ENCODE peak calls at places on chromosomes 6 and 20, in five cellular contexts. X is cardiac muscle cell, B is AML-193, Q is left ventricle myocardium inferior, P is T-helper 17 cell. C is an unnamed sample.

GRCh38 chr6:133241901-133242760 is 974 bp downstream of the EYA4 start:
- DNase-seq in X (peak; percentile 43), B (no peak), Q (peak; percentile 19), P (no peak), C (no peak)

GRCh38 chr20:37314617-37315292 is 25.3 kb downstream of the MANBAL start:
- DNase-seq in X (no peak), B (no peak), Q (peak; percentile 56), P (no peak), C (no peak)

GRCh38 chr6:148745926-148746325 is 904 bp upstream of the UST start:
- DNase-seq in X (peak; percentile 2), B (no peak), Q (no peak), P (no peak), C (no peak)

GRCh38 chr6:2891768-2892170 is 11.3 kb downstream of the SERPINB9 start:
- DNase-seq in X (no peak), B (no peak), Q (no peak), P (peak; percentile 71), C (peak; percentile 58)

GRCh38 chr6:163531122-163531521 is 116.6 kb downstream of the QKI start:
- DNase-seq in X (no peak), B (no peak), Q (no peak), P (no peak), C (no peak)

GRCh38 chr6:140661691-140662090 is 1287.2 kb upstream of the CITED2 start:
- DNase-seq in X (no peak), B (no peak), Q (no peak), P (no peak), C (no peak)

GRCh38 chr20:48875233-48875913 is 46.1 kb upstream of the ARFGEF2 start:
- DNase-seq in X (no peak), B (no peak), Q (no peak), P (no peak), C (no peak)

GRCh38 chr6:140970485-140970884 is 1162.2 kb upstream of the GJE1 start:
- DNase-seq in X (no peak), B (no peak), Q (no peak), P (no peak), C (no peak)

GRCh38 chr20:33917813-33918525 is 75.7 kb upstream of the RALY start:
- DNase-seq in X (no peak), B (no peak), Q (no peak), P (no peak), C (no peak)

GRCh38 chr6:28824793-28825731 is 98.7 kb downstream of the TRIM27 start:
- DNase-seq in X (no peak), B (no peak), Q (no peak), P (no peak), C (no peak)

GRCh38 chr6:144778773-144779531 is 493.8 kb downstream of the UTRN start:
- DNase-seq in X (no peak), B (peak; percentile 12), Q (no peak), P (no peak), C (no peak)

GRCh38 chr6:53851561-53851960 is 56.8 kb downstream of the LRRC1 start:
- DNase-seq in X (no peak), B (no peak), Q (no peak), P (no peak), C (no peak)